ENCODE peak calls at places on chromosomes 12 and 14, in four cellular contexts. One of them, this sample, is unnamed.

GRCh38 chr12:66755727-66756395 is 77.0 kb upstream of the GRIP1 start:
- DNase-seq in kidney epithelial cell: no peak
- DNase-seq in ascending aorta: no peak
- DNase-seq in uterus: no peak
- DNase-seq in this sample: no peak

GRCh38 chr12:122838841-122839240 is 3.6 kb downstream of the HIP1R start:
- DNase-seq in uterus: no peak
- DNase-seq in ascending aorta: no peak
- DNase-seq in kidney epithelial cell: no peak
- DNase-seq in this sample: no peak

GRCh38 chr12:57840701-57841100 is 5.8 kb downstream of the CTDSP2 start:
- DNase-seq in kidney epithelial cell: no peak
- DNase-seq in ascending aorta: no peak
- DNase-seq in uterus: no peak
- DNase-seq in this sample: no peak

GRCh38 chr12:27616356-27617150 is 79.7 kb upstream of the REP15 start:
- DNase-seq in kidney epithelial cell: no peak
- DNase-seq in ascending aorta: no peak
- DNase-seq in uterus: no peak
- DNase-seq in this sample: no peak

GRCh38 chr14:22344673-22345072 is 244.4 kb downstream of the DAD1 start:
- DNase-seq in uterus: no peak
- DNase-seq in kidney epithelial cell: no peak
- DNase-seq in ascending aorta: no peak
- DNase-seq in this sample: no peak

GRCh38 chr14:22508150-22508457 is 80.9 kb downstream of the DAD1 start:
- DNase-seq in uterus: no peak
- DNase-seq in kidney epithelial cell: no peak
- DNase-seq in ascending aorta: no peak
- DNase-seq in this sample: no peak

GRCh38 chr14:92093320-92093719 is 13.1 kb downstream of the ATXN3 start:
- DNase-seq in uterus: no peak
- DNase-seq in kidney epithelial cell: no peak
- DNase-seq in ascending aorta: no peak
- DNase-seq in this sample: no peak

GRCh38 chr12:13404631-13405473 is 208.3 kb downstream of the EMP1 start:
- DNase-seq in ascending aorta: no peak
- DNase-seq in kidney epithelial cell: no peak
- DNase-seq in uterus: no peak
- DNase-seq in this sample: no peak

GRCh38 chr12:57234571-57235011 is 5.1 kb downstream of the SHMT2 start:
- DNase-seq in uterus: no peak
- DNase-seq in kidney epithelial cell: no peak
- DNase-seq in ascending aorta: no peak
- DNase-seq in this sample: no peak

GRCh38 chr12:84572186-84572585 is 340.4 kb downstream of the SLC6A15 start:
- DNase-seq in ascending aorta: no peak
- DNase-seq in kidney epithelial cell: no peak
- DNase-seq in uterus: no peak
- DNase-seq in this sample: no peak

GRCh38 chr12:54566792-54567191 is 17.4 kb downstream of the PDE1B start:
- DNase-seq in kidney epithelial cell: no peak
- DNase-seq in uterus: no peak
- DNase-seq in ascending aorta: no peak
- DNase-seq in this sample: no peak

GRCh38 chr14:42140831-42141279 is 534.2 kb downstream of the LRFN5 start:
- DNase-seq in ascending aorta: no peak
- DNase-seq in kidney epithelial cell: peak
- DNase-seq in uterus: no peak
- DNase-seq in this sample: no peak

GRCh38 chr14:100691395-100692025 is 35.2 kb upstream of the DLK1 start:
- DNase-seq in uterus: no peak
- DNase-seq in ascending aorta: no peak
- DNase-seq in kidney epithelial cell: peak
- DNase-seq in this sample: no peak

GRCh38 chr12:91774471-91774921 is 371.1 kb downstream of the BTG1 start:
- DNase-seq in uterus: peak
- DNase-seq in kidney epithelial cell: no peak
- DNase-seq in ascending aorta: no peak
- DNase-seq in this sample: no peak

GRCh38 chr12:54216580-54217308 is 28.0 kb upstream of the SMUG1 start:
- DNase-seq in kidney epithelial cell: no peak
- DNase-seq in uterus: peak
- DNase-seq in ascending aorta: peak
- DNase-seq in this sample: peak

GRCh38 chr12:113239288-113239771 is 18.1 kb downstream of the TPCN1 start:
- DNase-seq in kidney epithelial cell: no peak
- DNase-seq in uterus: no peak
- DNase-seq in ascending aorta: peak
- DNase-seq in this sample: no peak

GRCh38 chr14:68020999-68021663 is 201.6 kb downstream of the RAD51B start:
- DNase-seq in kidney epithelial cell: no peak
- DNase-seq in ascending aorta: no peak
- DNase-seq in uterus: no peak
- DNase-seq in this sample: no peak

GRCh38 chr12:29320295-29321090 is 60.5 kb downstream of the ERGIC2 start:
- DNase-seq in ascending aorta: no peak
- DNase-seq in uterus: no peak
- DNase-seq in kidney epithelial cell: peak
- DNase-seq in this sample: no peak

GRCh38 chr12:53492188-53492587 is 7.1 kb downstream of the MAP3K12 start:
- DNase-seq in ascending aorta: no peak
- DNase-seq in uterus: peak
- DNase-seq in kidney epithelial cell: no peak
- DNase-seq in this sample: no peak

GRCh38 chr14:53757732-53758131 is 198.9 kb downstream of the BMP4 start:
- DNase-seq in ascending aorta: no peak
- DNase-seq in kidney epithelial cell: no peak
- DNase-seq in uterus: no peak
- DNase-seq in this sample: no peak

GRCh38 chr14:70779667-70780066 is 29.6 kb downstream of the MAP3K9 start:
- DNase-seq in uterus: no peak
- DNase-seq in ascending aorta: no peak
- DNase-seq in kidney epithelial cell: no peak
- DNase-seq in this sample: no peak

GRCh38 chr12:111344254-111344875 is 24.5 kb downstream of the PHETA1 start:
- DNase-seq in ascending aorta: no peak
- DNase-seq in uterus: no peak
- DNase-seq in kidney epithelial cell: no peak
- DNase-seq in this sample: no peak

GRCh38 chr14:28142400-28143015 is 624.1 kb upstream of the FOXG1 start:
- DNase-seq in kidney epithelial cell: no peak
- DNase-seq in uterus: no peak
- DNase-seq in ascending aorta: no peak
- DNase-seq in this sample: no peak

GRCh38 chr14:64673329-64673728 is 30.9 kb upstream of the PLEKHG3 start:
- DNase-seq in uterus: no peak
- DNase-seq in ascending aorta: no peak
- DNase-seq in kidney epithelial cell: no peak
- DNase-seq in this sample: no peak

GRCh38 chr12:113647048-113647447 is 175.4 kb upstream of the LHX5 start:
- DNase-seq in ascending aorta: no peak
- DNase-seq in kidney epithelial cell: no peak
- DNase-seq in uterus: no peak
- DNase-seq in this sample: no peak

GRCh38 chr14:68688872-68689371 is 103.9 kb downstream of the ZFP36L1 start:
- DNase-seq in uterus: peak
- DNase-seq in kidney epithelial cell: no peak
- DNase-seq in ascending aorta: no peak
- DNase-seq in this sample: no peak

GRCh38 chr12:20445693-20446092 is 77.4 kb downstream of the PDE3A start:
- DNase-seq in ascending aorta: no peak
- DNase-seq in kidney epithelial cell: no peak
- DNase-seq in uterus: no peak
- DNase-seq in this sample: no peak

GRCh38 chr12:115990241-115990640 is 287.3 kb downstream of the MED13L start:
- DNase-seq in ascending aorta: no peak
- DNase-seq in uterus: no peak
- DNase-seq in kidney epithelial cell: no peak
- DNase-seq in this sample: no peak

GRCh38 chr12:56222531-56222895 is 791 bp upstream of the RNF41 start:
- DNase-seq in uterus: no peak
- DNase-seq in kidney epithelial cell: no peak
- DNase-seq in ascending aorta: no peak
- DNase-seq in this sample: no peak

GRCh38 chr12:56220611-56221232 is 1.0 kb downstream of the RNF41 start:
- DNase-seq in ascending aorta: no peak
- DNase-seq in uterus: no peak
- DNase-seq in kidney epithelial cell: no peak
- DNase-seq in this sample: no peak

GRCh38 chr12:56219840-56220239 is 1.9 kb downstream of the RNF41 start:
- DNase-seq in ascending aorta: no peak
- DNase-seq in uterus: no peak
- DNase-seq in kidney epithelial cell: no peak
- DNase-seq in this sample: no peak

GRCh38 chr12:56221757-56222530 is at the start of gene RNF41:
- DNase-seq in kidney epithelial cell: peak
- DNase-seq in ascending aorta: peak
- DNase-seq in uterus: peak
- DNase-seq in this sample: peak

DNA sequence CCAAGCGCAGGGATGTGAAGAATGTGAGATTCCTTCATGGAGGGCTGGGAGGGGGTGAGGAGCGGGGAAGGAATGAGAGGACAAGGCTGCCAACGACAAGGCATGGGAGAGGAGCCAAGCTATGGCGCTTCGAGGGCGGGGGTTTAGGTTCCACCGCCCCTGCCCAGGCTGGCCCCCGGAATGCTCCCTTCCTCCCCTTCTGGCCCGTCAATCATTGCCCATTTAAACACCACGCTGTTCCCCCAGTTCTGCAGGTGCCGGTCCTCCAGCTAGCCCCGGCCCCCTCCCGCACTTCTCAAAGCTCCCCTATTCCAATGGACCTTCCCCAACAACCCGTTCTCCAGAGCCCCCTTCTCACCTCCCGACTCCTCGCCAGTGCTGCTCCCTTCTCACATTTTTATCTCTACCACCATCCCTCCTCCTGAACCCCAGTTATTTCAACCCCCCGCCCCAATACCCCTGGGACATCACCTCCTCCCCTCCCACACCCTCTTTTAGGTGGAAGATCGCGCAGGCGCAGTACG is 427 bp downstream of the RNF41 start:
- DNase-seq in kidney epithelial cell: no peak
- DNase-seq in ascending aorta: peak
- DNase-seq in uterus: peak
- DNase-seq in this sample: peak
- TF ChIP-seq CTCF in kidney epithelial cell: no peak
- TF ChIP-seq CTCF in ascending aorta: no peak
- TF ChIP-seq CTCF in uterus: no peak
- TF ChIP-seq CTCF in this sample: no peak

GRCh38 chr12:46628176-46628575 is 197.6 kb downstream of the SLC38A4 start:
- DNase-seq in kidney epithelial cell: no peak
- DNase-seq in ascending aorta: no peak
- DNase-seq in uterus: no peak
- DNase-seq in this sample: no peak

GRCh38 chr12:46627686-46628085 is 198.1 kb downstream of the SLC38A4 start:
- DNase-seq in uterus: no peak
- DNase-seq in ascending aorta: no peak
- DNase-seq in kidney epithelial cell: peak
- DNase-seq in this sample: no peak

DNA sequence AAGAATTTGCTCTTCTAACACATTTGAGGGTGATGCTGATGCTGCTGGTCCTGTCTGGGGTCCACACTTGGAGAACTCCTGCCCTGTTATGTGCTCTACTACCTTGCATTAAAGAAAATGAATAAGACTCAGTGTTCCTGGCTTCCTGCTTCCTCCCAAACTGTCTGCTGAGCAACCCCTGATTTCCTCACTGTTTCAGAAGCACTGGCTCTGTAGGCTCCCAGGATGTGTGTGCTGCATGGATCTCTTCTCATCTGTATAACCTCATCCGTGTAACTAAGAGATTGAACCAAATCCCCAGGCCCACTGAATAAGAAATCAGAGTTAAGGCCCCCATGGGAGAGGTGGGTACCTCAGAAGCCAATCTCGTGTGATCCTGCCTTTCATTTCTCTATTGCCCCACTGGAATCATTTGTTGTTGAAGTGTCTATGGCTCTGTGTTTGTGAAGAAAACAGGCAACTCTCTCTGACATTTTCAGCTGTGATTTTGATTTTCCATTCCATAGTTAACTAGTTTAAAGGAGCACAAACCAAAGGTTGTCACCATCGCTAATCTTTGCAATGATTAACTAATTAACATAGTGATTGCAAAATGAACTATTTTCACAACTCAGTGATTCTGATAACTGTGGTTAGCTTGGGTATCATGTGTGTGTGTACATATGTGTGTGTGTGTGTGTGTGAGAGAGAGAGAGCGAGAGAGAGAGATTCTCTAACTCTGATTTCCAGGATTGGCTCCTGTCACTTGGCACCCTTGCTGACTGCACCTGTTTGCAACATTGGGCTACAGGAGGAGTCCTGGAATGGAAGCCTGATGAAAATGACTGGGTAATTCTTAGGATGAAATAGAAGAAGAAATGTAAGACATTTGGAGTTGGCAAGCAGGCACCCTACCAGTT is 196.2 kb downstream of the SLC38A4 start:
- DNase-seq in uterus: no peak
- DNase-seq in kidney epithelial cell: no peak
- DNase-seq in ascending aorta: no peak
- DNase-seq in this sample: no peak
- H3K4me3 ChIP-seq in uterus: no peak
- H3K4me3 ChIP-seq in kidney epithelial cell: no peak
- H3K4me3 ChIP-seq in ascending aorta: no peak
- H3K4me3 ChIP-seq in this sample: no peak

GRCh38 chr12:94322346-94322745 is 137.3 kb downstream of the CEP83 start:
- DNase-seq in ascending aorta: no peak
- DNase-seq in uterus: no peak
- DNase-seq in kidney epithelial cell: no peak
- DNase-seq in this sample: no peak
- TF ChIP-seq CTCF in ascending aorta: no peak
- TF ChIP-seq CTCF in uterus: no peak
- TF ChIP-seq CTCF in kidney epithelial cell: no peak
- TF ChIP-seq CTCF in this sample: no peak

DNA sequence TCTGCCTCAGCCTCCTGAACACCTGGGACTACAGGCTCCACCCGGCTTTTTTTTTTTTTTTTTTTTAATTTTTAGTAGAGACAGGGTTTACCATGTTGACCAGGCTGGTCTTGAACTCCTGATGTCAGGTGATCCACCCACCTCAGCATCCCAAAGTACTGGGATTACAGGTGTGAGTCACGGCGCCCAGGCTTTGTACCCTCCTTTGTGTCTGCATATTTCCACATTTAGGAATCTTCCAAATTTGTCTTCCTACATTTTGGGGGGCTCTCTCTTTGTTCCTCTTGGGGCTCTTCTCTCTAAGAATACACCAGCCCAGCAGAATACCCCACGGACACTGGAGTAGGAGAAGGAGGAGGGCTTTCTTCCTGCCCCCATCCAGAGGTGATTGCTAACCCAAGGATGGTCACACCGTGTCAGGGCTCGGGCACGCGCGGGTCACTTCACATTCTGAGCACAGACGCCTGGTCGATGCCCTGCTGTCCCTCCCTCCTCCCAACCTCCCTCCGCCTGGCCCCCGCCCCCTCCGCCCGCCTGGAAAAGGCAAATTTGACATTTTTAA is 2.1 kb upstream of the DNAJC22 start:
- DNase-seq in kidney epithelial cell: no peak
- DNase-seq in uterus: no peak
- DNase-seq in ascending aorta: no peak
- DNase-seq in this sample: no peak
- H3K4me3 ChIP-seq in kidney epithelial cell: no peak
- H3K4me3 ChIP-seq in uterus: no peak
- H3K4me3 ChIP-seq in ascending aorta: peak
- H3K4me3 ChIP-seq in this sample: peak

GRCh38 chr12:1518763-1519516 is 75.4 kb downstream of the FBXL14 start:
- DNase-seq in kidney epithelial cell: peak
- DNase-seq in uterus: no peak
- DNase-seq in ascending aorta: no peak
- DNase-seq in this sample: peak
- TF ChIP-seq CTCF in kidney epithelial cell: no peak
- TF ChIP-seq CTCF in uterus: no peak
- TF ChIP-seq CTCF in ascending aorta: no peak
- TF ChIP-seq CTCF in this sample: no peak

This sample was measured in breast epithelium.